ENCODE peak calls at places on chromosomes 5 and 9, in ten cellular contexts. One of them, this sample, is unnamed.

GRCh38 chr5:38636626-38637025 is 80.2 kb upstream of the LIFR start:
- DNase-seq in cardiac septum: no peak
- DNase-seq in NCI-H748 treated with DMSO at 0.1 percent for 48 hours: peak; percentile 61
- DNase-seq in mucosa of descending colon: no peak
- DNase-seq in T1000: no peak
- DNase-seq in B cell: no peak
- DNase-seq in MM.1S: no peak
- DNase-seq in WTC11: no peak
- DNase-seq in fibroblast of mammary gland: no peak
- DNase-seq in A172: no peak
- DNase-seq in this sample: no peak

GRCh38 chr9:4226331-4227250 is 73.3 kb downstream of the GLIS3 start:
- DNase-seq in cardiac septum: no peak
- DNase-seq in NCI-H748 treated with DMSO at 0.1 percent for 48 hours: peak; percentile 20
- DNase-seq in mucosa of descending colon: peak; percentile 47
- DNase-seq in T1000: no peak
- DNase-seq in B cell: no peak
- DNase-seq in MM.1S: no peak
- DNase-seq in WTC11: no peak
- DNase-seq in fibroblast of mammary gland: no peak
- DNase-seq in A172: peak; percentile 29
- DNase-seq in this sample: no peak

GRCh38 chr5:42571626-42571960 is 148.4 kb downstream of the GHR start:
- DNase-seq in cardiac septum: no peak
- DNase-seq in NCI-H748 treated with DMSO at 0.1 percent for 48 hours: no peak
- DNase-seq in mucosa of descending colon: no peak
- DNase-seq in T1000: no peak
- DNase-seq in B cell: no peak
- DNase-seq in MM.1S: no peak
- DNase-seq in WTC11: no peak
- DNase-seq in fibroblast of mammary gland: no peak
- DNase-seq in A172: no peak
- DNase-seq in this sample: no peak

GRCh38 chr5:30325795-30326194 is 867.7 kb upstream of the CDH6 start:
- DNase-seq in cardiac septum: no peak
- DNase-seq in NCI-H748 treated with DMSO at 0.1 percent for 48 hours: no peak
- DNase-seq in mucosa of descending colon: no peak
- DNase-seq in T1000: no peak
- DNase-seq in B cell: no peak
- DNase-seq in MM.1S: no peak
- DNase-seq in WTC11: no peak
- DNase-seq in fibroblast of mammary gland: no peak
- DNase-seq in A172: no peak
- DNase-seq in this sample: no peak

GRCh38 chr5:128380324-128380723 is 157.7 kb downstream of the FBN2 start:
- DNase-seq in cardiac septum: no peak
- DNase-seq in NCI-H748 treated with DMSO at 0.1 percent for 48 hours: no peak
- DNase-seq in mucosa of descending colon: no peak
- DNase-seq in T1000: no peak
- DNase-seq in B cell: no peak
- DNase-seq in MM.1S: no peak
- DNase-seq in WTC11: no peak
- DNase-seq in fibroblast of mammary gland: no peak
- DNase-seq in A172: no peak
- DNase-seq in this sample: no peak

GRCh38 chr9:129170229-129170628 is 7.8 kb downstream of the IER5L start:
- DNase-seq in cardiac septum: no peak
- DNase-seq in NCI-H748 treated with DMSO at 0.1 percent for 48 hours: no peak
- DNase-seq in mucosa of descending colon: no peak
- DNase-seq in T1000: no peak
- DNase-seq in B cell: no peak
- DNase-seq in MM.1S: no peak
- DNase-seq in WTC11: no peak
- DNase-seq in fibroblast of mammary gland: peak; percentile 43
- DNase-seq in A172: peak; percentile 62
- DNase-seq in this sample: no peak

GRCh38 chr9:133477992-133478850 is 678 bp downstream of the SLC2A6 start:
- DNase-seq in cardiac septum: no peak
- DNase-seq in NCI-H748 treated with DMSO at 0.1 percent for 48 hours: no peak
- DNase-seq in mucosa of descending colon: no peak
- DNase-seq in T1000: no peak
- DNase-seq in B cell: peak; percentile 82
- DNase-seq in MM.1S: no peak
- DNase-seq in WTC11: no peak
- DNase-seq in fibroblast of mammary gland: peak; percentile 18
- DNase-seq in A172: peak; percentile 35
- DNase-seq in this sample: peak; percentile 67

GRCh38 chr9:79353856-79354520 is 217.8 kb upstream of the TLE4 start:
- DNase-seq in cardiac septum: no peak
- DNase-seq in NCI-H748 treated with DMSO at 0.1 percent for 48 hours: no peak
- DNase-seq in mucosa of descending colon: no peak
- DNase-seq in T1000: no peak
- DNase-seq in B cell: no peak
- DNase-seq in MM.1S: no peak
- DNase-seq in WTC11: no peak
- DNase-seq in fibroblast of mammary gland: peak; percentile 0
- DNase-seq in A172: peak; percentile 83
- DNase-seq in this sample: no peak

GRCh38 chr5:98911221-98912040 is 17.4 kb downstream of the CHD1 start:
- DNase-seq in cardiac septum: no peak
- DNase-seq in NCI-H748 treated with DMSO at 0.1 percent for 48 hours: peak; percentile 81
- DNase-seq in mucosa of descending colon: no peak
- DNase-seq in T1000: no peak
- DNase-seq in B cell: no peak
- DNase-seq in MM.1S: no peak
- DNase-seq in WTC11: no peak
- DNase-seq in fibroblast of mammary gland: no peak
- DNase-seq in A172: no peak
- DNase-seq in this sample: no peak

GRCh38 chr5:179553875-179554274 is 3.5 kb downstream of the RUFY1 start:
- DNase-seq in cardiac septum: no peak
- DNase-seq in NCI-H748 treated with DMSO at 0.1 percent for 48 hours: no peak
- DNase-seq in mucosa of descending colon: no peak
- DNase-seq in T1000: no peak
- DNase-seq in B cell: no peak
- DNase-seq in MM.1S: no peak
- DNase-seq in WTC11: no peak
- DNase-seq in fibroblast of mammary gland: peak; percentile 77
- DNase-seq in A172: peak; percentile 87
- DNase-seq in this sample: peak; percentile 53

GRCh38 chr5:122515709-122516431 is 203.8 kb downstream of the SNCAIP start:
- DNase-seq in cardiac septum: no peak
- DNase-seq in NCI-H748 treated with DMSO at 0.1 percent for 48 hours: peak; percentile 82
- DNase-seq in mucosa of descending colon: peak; percentile 47
- DNase-seq in T1000: no peak
- DNase-seq in B cell: peak; percentile 59
- DNase-seq in MM.1S: peak; percentile 28
- DNase-seq in WTC11: peak; percentile 52
- DNase-seq in fibroblast of mammary gland: peak; percentile 81
- DNase-seq in A172: peak; percentile 62
- DNase-seq in this sample: peak; percentile 80

This sample was measured in RKO.